ENCODE peak calls at places on chromosomes 5 and 9, in ten cellular contexts. L is left ventricle myocardium inferior, S is NCI-H2029 treated with DMSO at 0.1 percent for 48 hours, D is HuH-7, H is tibial artery, V is ELR, B is memory B cell, T is activated T-cell treated with anti-CD3 and anti-CD28 coated beads for 4 hours, A is dorsolateral prefrontal cortex, U is GM06990. K is an unnamed sample.

GRCh38 chr5:21817668-21818419 is 1035.3 kb downstream of the CDH12 start:
- DNase-seq in L (no peak), S (no peak), D (no peak), H (no peak), V (peak; percentile 37), B (no peak), T (no peak), A (no peak), U (no peak), K (no peak)

GRCh38 chr5:159838551-159839222 is 77.6 kb upstream of the ADRA1B start:
- DNase-seq in L (no peak), S (no peak), D (no peak), H (no peak), V (no peak), B (no peak), T (no peak), A (no peak), U (no peak), K (no peak)

GRCh38 chr9:126956929-126957686 is 42.5 kb downstream of the RALGPS1 start:
- DNase-seq in L (no peak), S (peak; percentile 63), D (no peak), H (no peak), V (peak; percentile 42), B (no peak), T (no peak), A (no peak), U (no peak), K (peak; percentile 79)

GRCh38 chr9:19174127-19174921 is 47.0 kb upstream of the PLIN2 start:
- DNase-seq in L (peak; percentile 62), S (no peak), D (peak; percentile 56), H (peak; percentile 90), V (peak; percentile 93), B (peak; percentile 19), T (no peak), A (no peak), U (peak; percentile 72), K (peak; percentile 96)

GRCh38 chr5:156815988-156816599 is 34.0 kb upstream of the PPP1R2B start:
- DNase-seq in L (no peak), S (peak; percentile 10), D (peak; percentile 41), H (no peak), V (no peak), B (no peak), T (no peak), A (no peak), U (no peak), K (peak; percentile 26)

GRCh38 chr9:77020438-77021264 is 1.2 kb downstream of the FOXB2 start:
- DNase-seq in L (no peak), S (no peak), D (no peak), H (no peak), V (no peak), B (no peak), T (no peak), A (no peak), U (no peak), K (no peak)

GRCh38 chr5:108387756-108388155 is 5.9 kb upstream of the FBXL17 start:
- DNase-seq in L (no peak), S (no peak), D (no peak), H (no peak), V (no peak), B (no peak), T (no peak), A (peak; percentile 69), U (no peak), K (no peak)

GRCh38 chr9:89555426-89556375 is 49.1 kb upstream of the GADD45G start:
- DNase-seq in L (no peak), S (no peak), D (no peak), H (no peak), V (no peak), B (no peak), T (no peak), A (no peak), U (no peak), K (no peak)

GRCh38 chr5:177429248-177430045 is 3.0 kb downstream of the GRK6 start:
- DNase-seq in L (peak; percentile 67), S (no peak), D (no peak), H (peak; percentile 66), V (no peak), B (no peak), T (peak; percentile 87), A (no peak), U (peak; percentile 77), K (no peak)

GRCh38 chr5:174410716-174411512 is 313.5 kb upstream of the MSX2 start:
- DNase-seq in L (no peak), S (no peak), D (no peak), H (no peak), V (peak; percentile 61), B (no peak), T (no peak), A (no peak), U (no peak), K (no peak)

K was measured in LHCN-M2.